ENCODE peak calls at places on chromosomes 13 and 19, in eight cellular contexts. G is A549, X is lower leg skin, S is GM12892, Y is erythroblast, U is esophagus squamous epithelium, E is body of pancreas, H is heart left ventricle. P is an unnamed sample.

GRCh38 chr13:20526664-20527063 is 1.0 kb upstream of the CRYL1 start:
- DNase-seq in G (no peak), X (no peak), S (no peak), Y (no peak), U (no peak), E (no peak), H (no peak), P (no peak)

GRCh38 chr19:55423225-55423967 is 15.8 kb upstream of the UBE2S start:
- DNase-seq in G (no peak), X (no peak), S (no peak), Y (no peak), U (no peak), E (no peak), H (no peak), P (no peak)

GRCh38 chr19:38285567-38285966 is 18.5 kb upstream of the C19orf33 start:
- DNase-seq in G (no peak), X (no peak), S (no peak), Y (no peak), U (no peak), E (no peak), H (no peak), P (no peak)

GRCh38 chr13:78881054-78881453 is 222.1 kb upstream of the OBI1 start:
- DNase-seq in G (no peak), X (no peak), S (no peak), Y (no peak), U (no peak), E (no peak), H (no peak), P (no peak)

GRCh38 chr19:12918253-12918652 is 840 bp downstream of the SYCE2 start:
- DNase-seq in G (no peak), X (no peak), S (no peak), Y (no peak), U (no peak), E (no peak), H (no peak), P (no peak)

GRCh38 chr19:46890423-46891170 is 29.8 kb downstream of the ARHGAP35 start:
- DNase-seq in G (peak), X (no peak), S (no peak), Y (no peak), U (no peak), E (peak), H (no peak), P (no peak)

GRCh38 chr13:60335531-60335930 is 61.5 kb upstream of the TDRD3 start:
- DNase-seq in G (no peak), X (no peak), S (no peak), Y (peak), U (no peak), E (no peak), H (no peak), P (no peak)

GRCh38 chr19:38675611-38676010 is 28.2 kb downstream of the ACTN4 start:
- DNase-seq in G (no peak), X (no peak), S (no peak), Y (peak), U (no peak), E (no peak), H (no peak), P (no peak)

GRCh38 chr19:10007811-10008211 is 2.5 kb downstream of the COL5A3 start:
- DNase-seq in G (no peak), X (no peak), S (no peak), Y (no peak), U (no peak), E (peak), H (peak), P (no peak)

GRCh38 chr19:43751466-43752220 is 3.1 kb downstream of the SMG9 start:
- DNase-seq in G (no peak), X (no peak), S (no peak), Y (no peak), U (no peak), E (no peak), H (no peak), P (no peak)

GRCh38 chr19:2761876-2762782 is 20.9 kb downstream of the SGTA start:
- DNase-seq in G (no peak), X (no peak), S (no peak), Y (no peak), U (no peak), E (no peak), H (no peak), P (peak)
- TF ChIP-seq POLR2A in G (no peak), X (no peak), S (no peak), Y (no peak), U (no peak), E (no peak), H (no peak), P (no peak)

GRCh38 chr13:111225810-111226546 is 94.5 kb upstream of the TEX29 start:
- DNase-seq in G (no peak), X (no peak), S (no peak), Y (no peak), U (no peak), E (no peak), H (no peak), P (no peak)

GRCh38 chr13:111227405-111227804 is 93.0 kb upstream of the TEX29 start:
- DNase-seq in G (no peak), X (no peak), S (no peak), Y (no peak), U (no peak), E (no peak), H (no peak), P (no peak)

GRCh38 chr13:111225184-111225583 is 95.3 kb upstream of the TEX29 start:
- DNase-seq in G (no peak), X (no peak), S (no peak), Y (no peak), U (no peak), E (no peak), H (no peak), P (no peak)

GRCh38 chr13:111230385-111230930 is 90.0 kb upstream of the TEX29 start:
- DNase-seq in G (no peak), X (no peak), S (no peak), Y (no peak), U (no peak), E (no peak), H (no peak), P (no peak)

GRCh38 chr13:111228262-111229144 is 91.9 kb upstream of the TEX29 start:
- DNase-seq in G (no peak), X (no peak), S (no peak), Y (no peak), U (no peak), E (peak), H (no peak), P (no peak)
- TF ChIP-seq POLR2A in G (no peak), X (no peak), S (no peak), Y (no peak), U (no peak), E (no peak), H (no peak), P (no peak)

DNA sequence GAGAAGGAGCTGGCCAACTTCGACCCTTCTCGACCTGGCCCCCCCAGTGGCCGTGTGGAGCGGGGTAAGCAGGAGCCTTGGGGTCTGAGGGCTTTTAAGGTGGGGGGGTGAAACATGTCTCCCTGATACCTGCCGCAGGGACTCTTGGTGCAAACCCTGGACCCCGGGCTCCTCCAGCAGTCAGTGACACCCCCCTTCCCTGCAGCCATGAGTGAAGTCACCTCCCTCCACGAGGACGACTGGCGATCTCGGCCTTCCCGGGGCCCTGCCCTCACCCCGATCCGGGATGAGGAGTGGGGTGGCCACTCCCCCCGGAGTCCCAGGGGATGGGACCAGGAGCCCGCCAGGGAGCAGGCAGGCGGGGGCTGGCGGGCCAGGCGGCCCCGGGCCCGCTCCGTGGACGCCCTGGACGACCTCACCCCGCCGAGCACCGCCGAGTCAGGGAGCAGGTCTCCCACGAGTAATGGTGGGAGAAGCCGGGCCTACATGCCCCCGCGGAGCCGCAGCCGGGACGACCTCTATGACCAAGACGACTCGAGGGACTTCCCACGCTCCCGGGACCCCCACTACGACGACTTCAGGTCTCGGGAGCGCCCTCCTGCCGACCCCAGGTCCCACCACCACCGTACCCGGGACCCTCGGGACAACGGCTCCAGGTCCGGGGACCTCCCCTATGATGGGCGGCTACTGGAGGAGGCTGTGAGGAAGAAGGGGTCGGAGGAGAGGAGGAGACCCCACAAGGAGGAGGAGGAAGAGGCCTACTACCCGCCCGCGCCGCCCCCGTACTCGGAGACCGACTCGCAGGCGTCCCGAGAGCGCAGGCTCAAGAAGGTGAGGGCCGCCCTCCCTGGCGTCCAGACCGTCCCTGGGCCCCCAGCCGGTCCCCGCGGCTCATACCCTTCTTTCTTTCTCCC is 1.6 kb upstream of the USF2 start:
- DNase-seq in G (peak), X (peak), S (no peak), Y (peak), U (no peak), E (peak), H (peak), P (no peak)
- TF ChIP-seq POLR2A in G (no peak), X (no peak), S (peak), Y (no peak), U (no peak), E (no peak), H (no peak), P (no peak)

GRCh38 chr13:21894091-21894490 is 223.2 kb downstream of the FGF9 start:
- DNase-seq in G (no peak), X (no peak), S (no peak), Y (no peak), U (no peak), E (no peak), H (no peak), P (no peak)
- TF ChIP-seq POLR2A in G (no peak), X (no peak), S (no peak), Y (no peak), U (no peak), E (no peak), H (no peak), P (no peak)

P was measured in H54.